ENCODE peak calls at places on chromosomes 16 and 17, in nine cellular contexts. R is A549, V is prostate gland, J is HCT116, M is heart right ventricle, Z is ascending aorta, O is H9, L is AG04450, U is IMR-90. I is an unnamed sample.

GRCh38 chr17:31724026-31724425 is 135.0 kb downstream of the COPRS start:
- DNase-seq in R (no peak), V (no peak), J (no peak), M (no peak), Z (no peak), O (no peak), L (no peak), U (peak; percentile 75), I (no peak)

GRCh38 chr16:2854700-2855309 is 3.2 kb downstream of the PRSS22 start:
- DNase-seq in R (no peak), V (no peak), J (no peak), M (no peak), Z (no peak), O (no peak), L (no peak), U (no peak), I (no peak)

GRCh38 chr16:28063047-28063521 is 430 bp downstream of the GSG1L start:
- DNase-seq in R (peak; percentile 23), V (no peak), J (no peak), M (no peak), Z (no peak), O (no peak), L (no peak), U (peak; percentile 10), I (no peak)

GRCh38 chr17:9138161-9138717 is 116.9 kb downstream of the NTN1 start:
- DNase-seq in R (no peak), V (no peak), J (no peak), M (peak; percentile 75), Z (no peak), O (no peak), L (no peak), U (no peak), I (no peak)

GRCh38 chr17:61414936-61415251 is 15.3 kb downstream of the TBX2 start:
- DNase-seq in R (no peak), V (no peak), J (no peak), M (no peak), Z (no peak), O (peak; percentile 20), L (no peak), U (no peak), I (no peak)

GRCh38 chr17:31093866-31094599 is 744 bp upstream of the NF1 start:
- DNase-seq in R (no peak), V (no peak), J (no peak), M (no peak), Z (no peak), O (no peak), L (no peak), U (no peak), I (no peak)

GRCh38 chr16:81715358-81716196 is 63.5 kb upstream of the PLCG2 start:
- DNase-seq in R (no peak), V (no peak), J (no peak), M (no peak), Z (no peak), O (no peak), L (no peak), U (no peak), I (no peak)

GRCh38 chr17:79630821-79631639 is 20.2 kb upstream of the RBFOX3 start:
- DNase-seq in R (no peak), V (no peak), J (no peak), M (no peak), Z (no peak), O (peak; percentile 25), L (no peak), U (no peak), I (no peak)

GRCh38 chr16:19113577-19114358 is at the start of gene ITPRIPL2:
- DNase-seq in R (peak; percentile 93), V (peak; percentile 85), J (peak; percentile 79), M (peak; percentile 91), Z (peak; percentile 54), O (peak; percentile 56), L (no peak), U (peak; percentile 85), I (peak; percentile 19)

GRCh38 chr17:44198721-44199552 is 747 bp downstream of the ATXN7L3 start:
- DNase-seq in R (peak; percentile 70), V (peak; percentile 49), J (no peak), M (peak; percentile 72), Z (no peak), O (peak; percentile 80), L (no peak), U (peak; percentile 28), I (no peak)

GRCh38 chr16:23317266-23317661 is 15.2 kb downstream of the SCNN1B start:
- DNase-seq in R (peak; percentile 50), V (peak; percentile 77), J (no peak), M (no peak), Z (no peak), O (no peak), L (no peak), U (no peak), I (no peak)

GRCh38 chr17:42281571-42282096 is 5.4 kb upstream of the STAT5B start:
- DNase-seq in R (no peak), V (no peak), J (no peak), M (no peak), Z (no peak), O (peak; percentile 34), L (no peak), U (no peak), I (no peak)

GRCh38 chr17:75843577-75844529 is at the start of gene UNC13D:
- DNase-seq in R (no peak), V (no peak), J (no peak), M (no peak), Z (no peak), O (peak; percentile 60), L (no peak), U (no peak), I (no peak)

GRCh38 chr16:84088695-84089395 is 27.9 kb downstream of the MBTPS1 start:
- DNase-seq in R (peak; percentile 20), V (no peak), J (no peak), M (peak; percentile 37), Z (no peak), O (no peak), L (no peak), U (no peak), I (no peak)

GRCh38 chr16:58678716-58679115 is 5.9 kb downstream of the SLC38A7 start:
- DNase-seq in R (peak; percentile 55), V (peak; percentile 66), J (no peak), M (peak; percentile 46), Z (no peak), O (no peak), L (no peak), U (no peak), I (peak; percentile 31)

GRCh38 chr17:17413215-17413792 is 63.5 kb upstream of the MED9 start:
- DNase-seq in R (no peak), V (no peak), J (no peak), M (no peak), Z (no peak), O (no peak), L (no peak), U (no peak), I (no peak)
- H3K27ac ChIP-seq in R (peak overlapping the region; percentile 27), V (peak overlapping the region; percentile 46), J (no peak overlapping the region), M (no peak overlapping the region), Z (no peak overlapping the region), O (no peak overlapping the region), L (no peak overlapping the region), U (no peak overlapping the region), I (no peak overlapping the region)

GRCh38 chr16:65069090-65069489 is 52.8 kb downstream of the CDH11 start:
- DNase-seq in R (peak; percentile 23), V (no peak), J (no peak), M (no peak), Z (no peak), O (no peak), L (peak; percentile 58), U (peak; percentile 97), I (no peak)
- H3K27ac ChIP-seq in R (no peak overlapping the region), V (no peak overlapping the region), J (no peak overlapping the region), M (no peak overlapping the region), Z (no peak overlapping the region), O (no peak overlapping the region), L (peak overlapping the region; percentile 48), U (peak overlapping the region; percentile 55), I (no peak overlapping the region)

GRCh38 chr16:50466170-50466569 is 82.0 kb upstream of the NKD1 start:
- DNase-seq in R (no peak), V (no peak), J (no peak), M (no peak), Z (no peak), O (no peak), L (no peak), U (no peak), I (no peak)

GRCh38 chr16:50463581-50464324 is 84.4 kb upstream of the NKD1 start:
- DNase-seq in R (no peak), V (no peak), J (no peak), M (no peak), Z (no peak), O (no peak), L (no peak), U (no peak), I (no peak)

GRCh38 chr16:50467559-50467942 is 80.6 kb upstream of the NKD1 start:
- DNase-seq in R (no peak), V (no peak), J (no peak), M (no peak), Z (no peak), O (no peak), L (no peak), U (no peak), I (no peak)

GRCh38 chr16:50462793-50463507 is 85.2 kb upstream of the NKD1 start:
- DNase-seq in R (no peak), V (no peak), J (no peak), M (no peak), Z (no peak), O (no peak), L (no peak), U (no peak), I (no peak)

DNA sequence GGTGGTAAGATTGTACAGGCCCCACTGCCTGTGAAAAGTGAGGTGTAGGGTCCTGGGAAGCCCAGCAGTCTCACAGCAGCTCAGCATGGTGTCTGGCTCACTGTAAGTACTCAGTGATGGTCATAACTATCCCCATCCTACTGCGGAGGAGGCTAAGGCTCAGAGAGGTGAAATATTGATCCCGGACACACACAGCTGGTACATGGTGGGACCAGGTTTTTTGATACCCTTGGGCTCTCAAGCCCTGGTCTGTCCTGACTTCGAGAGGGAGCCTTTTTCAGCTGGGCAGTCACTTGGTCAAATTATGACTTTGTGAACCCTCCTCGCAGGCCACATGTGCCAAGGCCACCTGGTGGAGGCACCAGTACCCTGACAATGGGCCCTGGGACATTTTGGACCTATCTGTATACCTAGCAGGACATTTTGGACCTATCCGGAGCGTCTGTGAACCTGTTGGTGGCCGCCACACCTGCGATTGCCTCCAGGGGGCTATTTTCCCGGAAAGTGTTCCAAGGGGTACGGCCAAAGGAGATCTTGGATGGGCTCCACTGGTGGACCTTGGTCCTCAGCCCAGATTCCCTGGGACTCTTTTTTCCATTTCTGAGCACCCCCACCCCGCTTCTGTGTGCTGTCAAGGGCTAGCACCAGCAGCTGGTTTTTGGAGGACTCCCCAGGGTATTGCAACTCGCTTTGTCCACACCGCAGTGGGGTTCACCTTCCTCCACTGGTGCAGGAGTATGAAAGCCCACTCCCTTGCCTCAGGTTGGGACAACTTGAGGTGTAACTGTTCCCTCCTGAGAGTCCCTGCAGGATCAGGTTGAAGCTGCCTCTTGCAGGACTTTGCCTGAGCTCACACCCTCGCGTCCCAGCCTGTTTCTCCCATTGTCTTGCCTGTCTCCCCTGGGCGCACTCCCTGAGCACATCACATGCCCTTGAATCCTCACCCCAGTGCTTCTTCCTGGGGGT is 83.6 kb upstream of the NKD1 start:
- DNase-seq in R (no peak), V (no peak), J (no peak), M (no peak), Z (no peak), O (no peak), L (no peak), U (no peak), I (no peak)
- H3K27ac ChIP-seq in R (no peak overlapping the region), V (no peak overlapping the region), J (no peak overlapping the region), M (no peak overlapping the region), Z (no peak overlapping the region), O (no peak overlapping the region), L (no peak overlapping the region), U (no peak overlapping the region), I (no peak overlapping the region)

GRCh38 chr16:47035436-47035835 is 62.0 kb upstream of the DNAJA2 start:
- DNase-seq in R (no peak), V (no peak), J (no peak), M (no peak), Z (no peak), O (no peak), L (no peak), U (no peak), I (no peak)
- H3K27ac ChIP-seq in R (no peak overlapping the region), V (no peak overlapping the region), J (no peak overlapping the region), M (no peak overlapping the region), Z (no peak overlapping the region), O (no peak overlapping the region), L (no peak overlapping the region), U (no peak overlapping the region), I (no peak overlapping the region)